ENCODE peak calls at places on chromosome 20, in five cellular contexts. D is heart right ventricle, I is right atrium auricular region, P is transverse colon, Q is aorta. X is an unnamed sample.
A peak's percentile ranks its signal among the peaks of the same experiment; 100 is the strongest.

GRCh38 chr20:23138226-23138625 is 52.1 kb upstream of the CD93 start:
- DNase-seq in D (no peak), I (no peak), P (no peak), Q (no peak), X (no peak)

GRCh38 chr20:19212524-19213502 is at the start of gene SLC24A3:
- DNase-seq in D (peak; percentile 54), I (no peak), P (peak; percentile 71), Q (peak; percentile 92), X (no peak)

GRCh38 chr20:11852801-11853200 is 64.9 kb upstream of the BTBD3 start:
- DNase-seq in D (no peak), I (no peak), P (no peak), Q (no peak), X (no peak)

GRCh38 chr20:14518648-14519047 is 181.2 kb upstream of the FLRT3 start:
- DNase-seq in D (no peak), I (no peak), P (no peak), Q (no peak), X (no peak)

GRCh38 chr20:8764289-8764962 is 304.5 kb upstream of the PLCB4 start:
- DNase-seq in D (no peak), I (no peak), P (peak; percentile 82), Q (no peak), X (no peak)

GRCh38 chr20:36167826-36168634 is 13.5 kb downstream of the EPB41L1 start:
- DNase-seq in D (no peak), I (no peak), P (no peak), Q (no peak), X (no peak)

GRCh38 chr20:38764563-38765355 is 16.5 kb downstream of the ACTR5 start:
- DNase-seq in D (no peak), I (no peak), P (no peak), Q (peak; percentile 80), X (no peak)

GRCh38 chr20:33668087-33668790 is 1.5 kb downstream of the ACTL10 start:
- DNase-seq in D (peak; percentile 76), I (no peak), P (no peak), Q (peak; percentile 92), X (no peak)

GRCh38 chr20:9344080-9344920 is 170.1 kb upstream of the LAMP5 start:
- DNase-seq in D (peak; percentile 70), I (no peak), P (no peak), Q (no peak), X (no peak)

GRCh38 chr20:59581983-59582679 is 22.2 kb upstream of the PHACTR3 start:
- DNase-seq in D (no peak), I (no peak), P (no peak), Q (no peak), X (no peak)

GRCh38 chr20:17946572-17947473 is 21.8 kb downstream of the SNX5 start:
- DNase-seq in D (no peak), I (no peak), P (no peak), Q (no peak), X (no peak)

GRCh38 chr20:26208296-26209091 is 511.8 kb upstream of the ZNF337 start:
- DNase-seq in D (no peak), I (no peak), P (no peak), Q (peak; percentile 75), X (no peak)

GRCh38 chr20:2538356-2538755 is 2.0 kb downstream of the TMC2 start:
- DNase-seq in D (no peak), I (no peak), P (no peak), Q (no peak), X (no peak)

GRCh38 chr20:61771805-61772350 is 293.8 kb downstream of the TAF4 start:
- DNase-seq in D (no peak), I (no peak), P (no peak), Q (peak; percentile 43), X (no peak)

GRCh38 chr20:38847840-38848239 is 42.3 kb downstream of the PPP1R16B start:
- DNase-seq in D (no peak), I (no peak), P (no peak), Q (no peak), X (no peak)

GRCh38 chr20:3158968-3159431 is 665 bp downstream of the FASTKD5 start:
- DNase-seq in D (no peak), I (no peak), P (no peak), Q (no peak), X (no peak)

GRCh38 chr20:45911486-45912343 is at the start of gene PLTP:
- DNase-seq in D (peak; percentile 75), I (peak; percentile 85), P (peak; percentile 60), Q (peak; percentile 87), X (no peak)

DNA sequence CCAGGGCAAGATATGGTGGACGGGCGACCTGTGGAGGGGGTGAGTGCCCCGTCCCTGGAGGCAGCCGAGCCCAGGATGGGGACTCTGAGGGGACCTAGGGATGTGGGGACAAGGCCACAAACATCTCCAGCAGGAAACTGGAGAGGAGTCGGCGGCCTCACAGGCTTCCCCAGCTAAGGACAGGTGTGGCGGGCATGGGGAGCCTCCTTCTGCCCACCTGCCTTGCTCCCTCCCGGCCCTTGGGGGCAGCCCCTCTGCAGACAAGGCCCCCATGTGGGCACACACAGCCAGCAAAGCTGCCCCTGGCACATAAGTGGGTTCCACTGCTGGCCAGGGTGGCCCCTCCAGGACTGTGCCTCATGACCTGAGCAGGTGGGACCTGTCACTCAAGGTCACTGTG is 4.6 kb downstream of the CHRNA4 start:
- DNase-seq in D (no peak), I (no peak), P (no peak), Q (no peak), X (no peak)
- H3K9me3 ChIP-seq in D (no peaks in the 10 kb centered on the region), I (no peaks in the 10 kb centered on the region), P (no peaks in the 10 kb centered on the region), Q (no peaks in the 10 kb centered on the region), X (no peaks in the 10 kb centered on the region)

GRCh38 chr20:49286689-49287551 is 9.1 kb upstream of the ZNFX1 start:
- DNase-seq in D (no peak), I (no peak), P (peak; percentile 10), Q (no peak), X (no peak)

GRCh38 chr20:49288250-49288751 is 10.4 kb upstream of the ZNFX1 start:
- DNase-seq in D (no peak), I (no peak), P (no peak), Q (no peak), X (no peak)

GRCh38 chr20:49288784-49289696 is 11.2 kb upstream of the ZNFX1 start:
- DNase-seq in D (no peak), I (no peak), P (no peak), Q (no peak), X (no peak)

GRCh38 chr20:49285813-49286494 is 8.1 kb upstream of the ZNFX1 start:
- DNase-seq in D (no peak), I (no peak), P (no peak), Q (no peak), X (no peak)

GRCh38 chr20:49287555-49288249 is 9.8 kb upstream of the ZNFX1 start:
- DNase-seq in D (no peak), I (no peak), P (no peak), Q (no peak), X (no peak)
- H3K9me3 ChIP-seq in D (no peaks in the 10 kb centered on the region), I (peaks cover 5% of the 10 kb centered on the region), P (peaks cover 31% of the 10 kb centered on the region), Q (peaks cover 14% of the 10 kb centered on the region), X (peaks cover 17% of the 10 kb centered on the region)

GRCh38 chr20:4524792-4525191 is 196.9 kb upstream of the PRND start:
- DNase-seq in D (no peak), I (no peak), P (no peak), Q (no peak), X (no peak)

GRCh38 chr20:4524307-4524706 is 197.4 kb upstream of the PRND start:
- DNase-seq in D (no peak), I (no peak), P (no peak), Q (no peak), X (no peak)

GRCh38 chr20:4519530-4519929 is 202.2 kb upstream of the PRND start:
- DNase-seq in D (no peak), I (no peak), P (no peak), Q (no peak), X (no peak)

GRCh38 chr20:4521170-4521968 is 200.3 kb upstream of the PRND start:
- DNase-seq in D (no peak), I (no peak), P (no peak), Q (no peak), X (no peak)

GRCh38 chr20:4522310-4522709 is 199.4 kb upstream of the PRND start:
- DNase-seq in D (no peak), I (no peak), P (no peak), Q (no peak), X (no peak)
- H3K9me3 ChIP-seq in D (no peaks in the 10 kb centered on the region), I (no peaks in the 10 kb centered on the region), P (no peaks in the 10 kb centered on the region), Q (no peaks in the 10 kb centered on the region), X (no peaks in the 10 kb centered on the region)

GRCh38 chr20:55053389-55053788 is 578.0 kb downstream of the DOK5 start:
- DNase-seq in D (no peak), I (no peak), P (no peak), Q (no peak), X (no peak)

GRCh38 chr20:55052464-55052863 is 577.1 kb downstream of the DOK5 start:
- DNase-seq in D (no peak), I (no peak), P (no peak), Q (no peak), X (no peak)

GRCh38 chr20:55054443-55054842 is 579.0 kb downstream of the DOK5 start:
- DNase-seq in D (no peak), I (no peak), P (no peak), Q (no peak), X (no peak)

GRCh38 chr20:55058938-55059337 is 583.5 kb downstream of the DOK5 start:
- DNase-seq in D (no peak), I (no peak), P (no peak), Q (no peak), X (no peak)

DNA sequence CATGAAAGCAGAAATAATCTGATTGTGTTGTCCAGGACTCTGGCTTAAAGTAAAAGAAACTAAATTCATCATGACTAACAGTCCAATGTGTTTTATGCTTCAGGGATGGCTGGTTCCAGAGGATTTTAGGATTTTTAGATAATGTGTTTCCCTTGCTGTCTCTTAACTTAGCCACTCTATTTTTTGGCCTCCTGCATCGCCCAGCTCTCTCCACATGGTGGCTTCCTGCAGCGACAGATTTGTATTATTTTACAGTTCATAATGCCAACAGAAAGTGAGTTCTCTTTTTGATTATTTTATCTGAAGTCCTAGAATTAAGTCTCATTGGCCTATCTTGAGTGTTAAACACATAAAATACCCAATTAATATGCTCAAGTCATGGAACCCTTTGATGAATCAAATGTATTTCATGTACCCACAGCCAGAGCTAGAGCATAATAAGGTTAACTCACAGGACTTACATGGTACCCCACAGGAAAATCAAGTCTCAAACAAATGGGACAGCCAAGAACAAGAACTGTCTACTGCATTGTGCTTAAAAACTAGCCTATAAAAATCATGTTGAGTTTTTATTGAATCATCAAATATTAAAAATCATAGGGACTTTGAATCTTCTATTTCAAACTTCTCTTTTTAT is 582.5 kb downstream of the DOK5 start:
- DNase-seq in D (no peak), I (no peak), P (peak; percentile 10), Q (no peak), X (no peak)
- H3K9me3 ChIP-seq in D (no peaks in the 10 kb centered on the region), I (no peaks in the 10 kb centered on the region), P (no peaks in the 10 kb centered on the region), Q (no peaks in the 10 kb centered on the region), X (no peaks in the 10 kb centered on the region)

DNA sequence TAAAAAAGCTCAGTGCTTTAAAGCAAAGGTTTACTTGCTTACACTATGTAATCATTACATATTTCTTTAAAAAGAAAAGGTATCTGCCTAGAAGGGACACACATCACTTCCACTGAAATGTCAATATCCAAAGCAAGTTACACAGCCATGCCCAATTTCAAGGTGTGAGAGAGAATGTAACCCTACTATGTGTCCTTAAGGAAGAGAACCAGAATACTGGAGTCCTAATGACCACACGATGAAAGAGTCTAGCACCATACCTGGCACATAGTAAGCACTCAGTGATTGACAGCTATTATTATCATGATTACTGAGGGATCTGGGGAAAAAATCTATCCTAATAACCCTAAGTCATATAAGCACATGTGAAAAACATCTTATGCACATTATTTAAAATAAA is 10.4 kb downstream of the CHD6 start:
- DNase-seq in D (no peak), I (no peak), P (no peak), Q (no peak), X (no peak)
- H3K9me3 ChIP-seq in D (no peaks in the 10 kb centered on the region), I (no peaks in the 10 kb centered on the region), P (no peaks in the 10 kb centered on the region), Q (no peaks in the 10 kb centered on the region), X (no peaks in the 10 kb centered on the region)

GRCh38 chr20:41599699-41600104 is 18.5 kb downstream of the CHD6 start:
- DNase-seq in D (no peak), I (no peak), P (no peak), Q (no peak), X (no peak)
- H3K9me3 ChIP-seq in D (peaks cover 9% of the 10 kb centered on the region), I (peaks cover 16% of the 10 kb centered on the region), P (peaks cover 32% of the 10 kb centered on the region), Q (peaks cover 7% of the 10 kb centered on the region), X (peaks cover 18% of the 10 kb centered on the region)

X was measured in vagina.